ENCODE peak calls at places on chromosomes 1 and 21, in six cellular contexts. P, W, T, E, M and S are unnamed samples.

GRCh38 chr21:17461014-17461413 is 51.8 kb upstream of the CXADR start:
- DNase-seq in W (no peak), P (peak), E (no peak), M (no peak), T (no peak), S (no peak)

GRCh38 chr1:180893614-180894013 is 19.1 kb upstream of the KIAA1614 start:
- DNase-seq in E (no peak), T (no peak), M (no peak), W (no peak), P (no peak), S (no peak)

GRCh38 chr1:177954076-177954475 is 15.8 kb downstream of the SEC16B start:
- DNase-seq in M (no peak), P (no peak), E (no peak), T (no peak), W (no peak), S (no peak)

GRCh38 chr21:23887709-23888303 is 1719.5 kb downstream of the MRPL39 start:
- DNase-seq in P (no peak), T (no peak), E (no peak), W (no peak), M (no peak), S (no peak)

GRCh38 chr1:11772458-11772857 is 10.5 kb downstream of the C1orf167 start:
- DNase-seq in M (no peak), P (no peak), E (no peak), T (no peak), W (no peak), S (no peak)

GRCh38 chr1:197017558-197018146 is 40.3 kb downstream of the CFHR5 start:
- DNase-seq in E (no peak), P (no peak), T (no peak), M (no peak), W (peak), S (no peak)

GRCh38 chr1:183734600-183735036 is 70.3 kb upstream of the RGL1 start:
- DNase-seq in M (no peak), W (no peak), P (no peak), E (no peak), T (no peak), S (no peak)

GRCh38 chr1:229863651-229864545 is 203.1 kb upstream of the GALNT2 start:
- DNase-seq in T (no peak), P (no peak), E (no peak), M (no peak), W (no peak), S (no peak)

GRCh38 chr21:33443174-33443573 is 36.6 kb downstream of the TMEM50B start:
- DNase-seq in P (no peak), E (no peak), W (no peak), T (no peak), M (no peak), S (no peak)

GRCh38 chr1:20426923-20427322 is 59.1 kb downstream of the CAMK2N1 start:
- DNase-seq in M (no peak), T (no peak), P (peak), W (no peak), E (peak), S (no peak)

GRCh38 chr1:184843732-184844495 is 89.3 kb upstream of the EDEM3 start:
- DNase-seq in P (no peak), W (no peak), E (no peak), M (peak), T (no peak), S (no peak)

GRCh38 chr1:208855403-208855802 is 611.2 kb upstream of the PLXNA2 start:
- DNase-seq in E (no peak), P (no peak), W (no peak), M (peak), T (no peak), S (no peak)

GRCh38 chr1:41319803-41320711 is 41.2 kb upstream of the FOXO6 start:
- DNase-seq in M (no peak), W (no peak), P (no peak), T (no peak), E (no peak), S (peak)

GRCh38 chr1:215865060-215865459 is 298.0 kb downstream of the KCTD3 start:
- DNase-seq in T (no peak), P (no peak), W (no peak), E (peak), M (no peak), S (no peak)

GRCh38 chr1:204359474-204360255 is at the start of gene PLEKHA6:
- DNase-seq in P (no peak), T (peak), E (no peak), M (no peak), W (peak), S (no peak)

GRCh38 chr1:51504806-51505525 is 14.1 kb downstream of the EPS15 start:
- DNase-seq in W (no peak), M (peak), E (peak), P (no peak), T (no peak), S (no peak)

GRCh38 chr1:201468501-201468843 is 516 bp downstream of the PHLDA3 start:
- DNase-seq in T (no peak), P (peak), M (no peak), E (no peak), W (peak), S (no peak)

GRCh38 chr1:1173793-1174415 is at the start of gene TTLL10:
- DNase-seq in E (no peak), T (no peak), W (peak), M (no peak), P (no peak), S (peak)

GRCh38 chr1:207917086-207917485 is 6.2 kb upstream of the CD34 start:
- DNase-seq in M (no peak), T (no peak), E (no peak), P (no peak), W (no peak), S (no peak)

GRCh38 chr21:34092241-34092921 is 19.0 kb downstream of the MRPS6 start:
- DNase-seq in T (no peak), P (no peak), M (no peak), E (no peak), W (no peak), S (no peak)

GRCh38 chr21:34771512-34772028 is 102.8 kb downstream of the CLIC6 start:
- DNase-seq in W (no peak), P (peak), T (no peak), E (peak), M (no peak), S (peak)

GRCh38 chr1:65195495-65196417 is 47.8 kb downstream of the AK4 start:
- DNase-seq in P (no peak), T (peak), E (no peak), W (no peak), M (no peak), S (no peak)

GRCh38 chr1:41314376-41314775 is 46.9 kb upstream of the FOXO6 start:
- DNase-seq in P (no peak), E (no peak), M (no peak), W (no peak), T (peak), S (no peak)

GRCh38 chr1:41891403-41891896 is 27.3 kb downstream of the HIVEP3 start:
- DNase-seq in W (peak), P (no peak), M (peak), E (peak), T (no peak), S (no peak)

GRCh38 chr1:62230724-62231123 is 36.1 kb downstream of the L1TD1 start:
- DNase-seq in E (no peak), M (no peak), W (no peak), P (peak), T (no peak), S (no peak)

GRCh38 chr21:32578107-32578691 is 7.1 kb downstream of the TCP10L start:
- DNase-seq in T (peak), P (peak), E (no peak), M (no peak), W (peak), S (peak)

GRCh38 chr21:41769106-41769505 is 2.3 kb upstream of the RIPK4 start:
- DNase-seq in T (no peak), P (no peak), E (no peak), W (no peak), M (no peak), S (no peak)

GRCh38 chr1:31038360-31038759 is 27.2 kb downstream of the PUM1 start:
- DNase-seq in M (no peak), E (no peak), W (no peak), P (no peak), T (no peak), S (no peak)

GRCh38 chr1:21966247-21967000 is 10.4 kb upstream of the CELA3B start:
- DNase-seq in M (no peak), P (peak), W (no peak), E (peak), T (no peak), S (no peak)

GRCh38 chr1:219629481-219629880 is 16.6 kb upstream of the ZC3H11B start:
- DNase-seq in P (no peak), W (no peak), E (no peak), T (no peak), M (no peak), S (no peak)

GRCh38 chr1:101520302-101520701 is 283.5 kb downstream of the S1PR1 start:
- DNase-seq in M (peak), E (peak), W (peak), T (peak), P (peak), S (peak)

GRCh38 chr1:195450794-195451193 is 1157.4 kb downstream of the KCNT2 start:
- DNase-seq in P (no peak), W (no peak), M (no peak), E (no peak), T (no peak), S (no peak)

GRCh38 chr1:39398278-39399010 is 93.0 kb upstream of the BMP8A start:
- DNase-seq in M (no peak), W (peak), P (peak), T (peak), E (peak), S (no peak)

GRCh38 chr1:31376374-31377134 is 3.7 kb upstream of the FABP3 start:
- DNase-seq in W (peak), M (no peak), T (peak), E (peak), P (peak), S (no peak)

GRCh38 chr1:1308756-1309524 is 543 bp downstream of the PUSL1 start:
- DNase-seq in E (no peak), W (peak), P (no peak), M (no peak), T (peak), S (peak)

GRCh38 chr1:35945327-35945726 is 14.4 kb downstream of the AGO3 start:
- DNase-seq in E (no peak), W (no peak), P (no peak), T (no peak), M (no peak), S (no peak)

GRCh38 chr1:53682369-53682685 is 56.6 kb downstream of the GLIS1 start:
- DNase-seq in M (no peak), T (no peak), E (no peak), W (no peak), P (no peak), S (no peak)
- H3K4me2 ChIP-seq in M (no peak), T (no peak), E (no peak), W (no peak), P (no peak), S (no peak)

DNA sequence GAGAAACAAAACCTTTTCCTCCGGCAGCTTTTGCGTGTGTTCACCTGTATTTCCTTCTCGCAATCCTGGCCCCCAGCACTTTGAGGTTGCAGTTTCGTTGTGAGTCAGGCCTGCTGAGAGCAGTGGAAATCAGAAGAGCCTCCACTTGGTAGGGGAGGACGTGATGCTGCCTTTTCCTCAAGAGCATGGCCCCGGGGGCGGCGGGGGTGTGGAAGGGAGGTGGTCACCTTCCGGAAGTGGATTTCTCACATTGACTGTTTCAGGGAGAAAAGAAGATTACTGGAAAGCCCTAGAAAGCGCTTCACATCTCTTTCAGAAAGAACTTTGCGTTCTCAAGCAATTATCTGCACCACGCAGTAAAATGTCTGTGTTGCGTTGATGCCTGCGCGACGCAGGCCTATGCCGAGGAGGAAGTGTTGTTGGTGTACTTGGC is 12.2 kb upstream of the IL10 start:
- DNase-seq in W (no peak), M (no peak), T (no peak), E (no peak), P (no peak), S (no peak)
- TF ChIP-seq CHD2 in W (no peak), M (peak), T (no peak), E (no peak), P (no peak), S (no peak)

DNA sequence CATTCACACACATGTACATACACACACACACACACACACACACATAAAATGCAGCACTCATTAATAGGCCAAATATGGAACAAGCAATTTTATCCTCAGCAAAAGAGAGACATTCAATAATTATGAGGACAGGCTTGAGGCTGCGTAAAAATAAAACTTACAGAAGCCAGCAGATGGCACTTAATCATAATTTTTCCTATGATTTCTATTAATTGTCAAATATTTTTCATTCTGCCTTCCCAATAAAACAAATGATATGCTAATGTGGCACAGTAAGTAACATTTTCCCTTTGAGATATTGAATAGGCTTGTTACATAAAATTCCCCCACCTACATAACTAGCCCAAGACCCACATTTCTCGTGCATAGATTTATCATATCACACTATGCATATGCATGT is 55.4 kb upstream of the PTGFRN start:
- DNase-seq in M (no peak), E (no peak), T (no peak), W (no peak), P (no peak), S (no peak)
- H3K4me2 ChIP-seq in M (no peak), E (peak), T (no peak), W (peak), P (peak), S (peak)

GRCh38 chr1:7373251-7373650 is 397.8 kb upstream of the VAMP3 start:
- DNase-seq in W (no peak), E (no peak), T (no peak), M (no peak), P (no peak), S (no peak)

GRCh38 chr1:7374761-7375160 is 396.3 kb upstream of the VAMP3 start:
- DNase-seq in E (no peak), W (no peak), T (no peak), P (no peak), M (no peak), S (no peak)

GRCh38 chr1:7375329-7375728 is 395.8 kb upstream of the VAMP3 start:
- DNase-seq in W (no peak), P (no peak), E (no peak), M (no peak), T (no peak), S (no peak)

GRCh38 chr1:7372477-7373120 is 398.5 kb upstream of the VAMP3 start:
- DNase-seq in T (no peak), P (no peak), W (no peak), M (no peak), E (no peak), S (no peak)

GRCh38 chr1:7373936-7374760 is 396.9 kb upstream of the VAMP3 start:
- DNase-seq in M (no peak), T (no peak), E (no peak), P (no peak), W (no peak), S (no peak)
- TF ChIP-seq CHD2 in M (no peak), T (no peak), E (no peak), P (no peak), W (no peak), S (no peak)

GRCh38 chr1:76833856-76834255 is 33.4 kb upstream of the ST6GALNAC5 start:
- DNase-seq in M (no peak), W (no peak), E (no peak), P (no peak), T (no peak), S (no peak)
- H3K4me2 ChIP-seq in M (no peak), W (no peak), E (no peak), P (no peak), T (no peak), S (no peak)

GRCh38 chr1:119885903-119886783 is 10.2 kb downstream of the ADAM30 start:
- DNase-seq in P (peak), T (peak), E (peak), M (no peak), W (peak), S (no peak)
- TF ChIP-seq CHD2 in P (no peak), T (no peak), E (no peak), M (no peak), W (no peak), S (no peak)

DNA sequence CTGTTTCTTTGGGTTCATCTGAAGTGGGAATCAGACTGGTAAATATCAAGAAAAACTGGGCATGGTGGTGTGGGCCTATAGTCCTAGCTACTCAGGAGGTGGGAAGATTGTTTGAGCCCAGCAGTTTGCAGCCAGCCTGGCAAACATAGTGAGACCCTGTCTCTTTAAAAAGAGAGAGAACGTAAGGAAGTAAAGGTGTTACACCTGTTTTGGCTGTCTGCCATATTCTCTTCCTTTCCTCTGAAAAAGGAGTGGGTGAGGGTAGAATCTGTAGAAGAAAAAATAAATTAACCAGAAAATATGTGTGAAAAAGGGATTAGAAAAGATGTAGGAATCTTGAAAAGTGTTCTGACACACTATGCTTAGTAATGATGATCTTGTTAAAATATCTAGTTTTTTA is 20.0 kb downstream of the AHCYL1 start:
- DNase-seq in T (no peak), E (no peak), P (no peak), W (no peak), M (no peak), S (no peak)
- H3K4me2 ChIP-seq in T (peak), E (no peak), P (peak), W (peak), M (no peak), S (peak)

GRCh38 chr1:241292973-241293372 is 64.0 kb downstream of the RGS7 start:
- DNase-seq in M (no peak), E (no peak), T (no peak), P (no peak), W (no peak), S (no peak)
- TF ChIP-seq CHD2 in M (no peak), E (no peak), T (no peak), P (no peak), W (no peak), S (no peak)

GRCh38 chr1:9115656-9116205 is 13.2 kb downstream of the GPR157 start:
- DNase-seq in P (no peak), M (no peak), T (no peak), W (no peak), E (no peak), S (no peak)
- H3K4me2 ChIP-seq in P (no peak), M (no peak), T (no peak), W (no peak), E (no peak), S (no peak)

DNA sequence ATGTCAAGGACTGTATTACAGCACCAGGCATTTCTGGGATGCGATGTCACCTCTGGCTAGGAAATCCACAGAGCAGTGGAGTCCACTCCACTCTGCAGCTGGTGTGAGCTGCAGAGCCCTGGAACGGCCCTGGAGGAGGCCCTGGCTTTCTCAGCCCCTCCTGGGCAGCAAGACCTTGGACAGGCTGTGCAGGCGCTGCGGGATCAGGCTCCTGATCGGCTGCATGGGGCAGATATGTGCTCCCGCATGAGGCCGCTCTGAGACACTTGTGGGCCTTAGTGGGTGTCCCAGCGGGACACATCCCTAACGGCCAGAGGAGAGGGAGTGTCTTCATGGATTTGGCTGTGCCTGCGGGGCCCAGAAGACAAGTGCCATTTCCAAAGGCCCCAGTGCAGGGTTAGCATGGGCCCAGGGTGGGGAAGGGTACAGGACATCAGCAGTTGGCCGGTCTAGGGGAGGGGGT is 6.1 kb downstream of the DNMT3L start:
- DNase-seq in P (no peak), E (no peak), T (no peak), W (no peak), M (no peak), S (no peak)
- TF ChIP-seq CHD2 in P (no peak), E (no peak), T (no peak), W (no peak), M (no peak), S (no peak)